ENCODE peak calls at places on chromosomes 12 and 14, in six cellular contexts. O, M, D, J, C and X are unnamed samples.

GRCh38 chr12:21894792-21895392 is 46.3 kb downstream of the ABCC9 start:
- DNase-seq in M (no peak), C (no peak), J (no peak), D (no peak), O (no peak), X (no peak)

GRCh38 chr12:131413471-131413870 is 297.4 kb upstream of the SFSWAP start:
- DNase-seq in O (no peak), D (no peak), M (no peak), J (no peak), C (no peak), X (no peak)

GRCh38 chr12:112303799-112304198 is 78.4 kb downstream of the HECTD4 start:
- DNase-seq in M (no peak), O (no peak), D (no peak), J (no peak), C (no peak), X (no peak)

GRCh38 chr14:54981698-54982097 is 45.2 kb downstream of the WDHD1 start:
- DNase-seq in M (peak; percentile 15), D (no peak), J (no peak), O (no peak), C (peak; percentile 42), X (no peak)

GRCh38 chr12:92038476-92038875 is 107.2 kb downstream of the BTG1 start:
- DNase-seq in C (no peak), O (no peak), M (no peak), D (no peak), J (no peak), X (no peak)

GRCh38 chr14:67514203-67514607 is 18.9 kb upstream of the PLEKHH1 start:
- DNase-seq in J (no peak), M (no peak), O (no peak), C (no peak), D (no peak), X (no peak)

GRCh38 chr12:67811437-67812361 is 163.2 kb downstream of the DYRK2 start:
- DNase-seq in J (no peak), M (peak; percentile 90), C (peak; percentile 84), D (no peak), O (no peak), X (no peak)

GRCh38 chr14:75140620-75141019 is 13.8 kb upstream of the NEK9 start:
- DNase-seq in J (no peak), C (no peak), M (no peak), D (no peak), O (no peak), X (no peak)

GRCh38 chr12:53235164-53235563 is 3.2 kb upstream of the RARG start:
- DNase-seq in D (no peak), C (no peak), M (peak; percentile 2), O (no peak), J (no peak), X (no peak)

GRCh38 chr14:83463500-83464098 is 1929.9 kb upstream of the SEL1L start:
- DNase-seq in D (no peak), M (peak; percentile 73), J (peak; percentile 37), C (peak; percentile 46), O (peak; percentile 13), X (no peak)

GRCh38 chr14:22589096-22589839 is at the start of gene DAD1:
- DNase-seq in C (peak; percentile 99), O (peak; percentile 99), M (peak; percentile 99), D (peak; percentile 98), J (peak; percentile 98), X (peak; percentile 100)

GRCh38 chr14:50501642-50502041 is 30.7 kb downstream of the MAP4K5 start:
- DNase-seq in C (peak; percentile 89), J (no peak), D (no peak), M (peak; percentile 53), O (peak; percentile 16), X (no peak)

GRCh38 chr14:99899578-99900178 is 106.5 kb downstream of the EML1 start:
- DNase-seq in O (no peak), M (peak; percentile 65), C (peak; percentile 66), D (no peak), J (no peak), X (no peak)

GRCh38 chr12:96241484-96242256 is 47.5 kb downstream of the ELK3 start:
- DNase-seq in D (peak; percentile 49), M (peak; percentile 53), C (no peak), J (peak; percentile 76), O (no peak), X (peak; percentile 78)

GRCh38 chr14:97218713-97219355 is 421.7 kb downstream of the VRK1 start:
- DNase-seq in J (no peak), C (no peak), M (peak; percentile 1), D (peak; percentile 8), O (no peak), X (peak; percentile 21)

GRCh38 chr12:112112423-112113132 is 4.0 kb upstream of the NAA25 start:
- DNase-seq in C (peak; percentile 99), D (no peak), M (no peak), O (no peak), J (peak; percentile 55), X (no peak)

GRCh38 chr12:12716151-12716844 is 870 bp upstream of the CDKN1B start:
- DNase-seq in O (no peak), D (no peak), C (peak; percentile 7), M (peak; percentile 47), J (no peak), X (no peak)

GRCh38 chr14:85587152-85587697 is 57.3 kb downstream of the FLRT2 start:
- DNase-seq in J (no peak), O (no peak), C (peak; percentile 59), M (no peak), D (no peak), X (no peak)

GRCh38 chr12:1581973-1582708 is 12.2 kb downstream of the FBXL14 start:
- DNase-seq in O (no peak), C (no peak), M (peak; percentile 71), D (no peak), J (no peak), X (no peak)

GRCh38 chr14:73637830-73638229 is 7.0 kb upstream of the DNAL1 start:
- DNase-seq in D (no peak), O (no peak), C (no peak), J (no peak), M (no peak), X (no peak)

GRCh38 chr12:117827660-117828059 is 141.1 kb downstream of the KSR2 start:
- DNase-seq in M (no peak), J (no peak), C (no peak), D (no peak), O (no peak), X (no peak)

GRCh38 chr14:94020267-94020666 is 5.9 kb upstream of the OTUB2 start:
- DNase-seq in M (no peak), J (no peak), O (no peak), C (no peak), D (no peak), X (no peak)

GRCh38 chr14:99774526-99775307 is 18.5 kb upstream of the EML1 start:
- DNase-seq in D (no peak), C (peak; percentile 15), M (peak; percentile 34), J (no peak), O (no peak), X (no peak)

GRCh38 chr12:14373202-14373601 is 7.7 kb downstream of the ATF7IP start:
- DNase-seq in D (no peak), C (peak; percentile 76), M (peak; percentile 83), J (no peak), O (peak; percentile 61), X (no peak)

DNA sequence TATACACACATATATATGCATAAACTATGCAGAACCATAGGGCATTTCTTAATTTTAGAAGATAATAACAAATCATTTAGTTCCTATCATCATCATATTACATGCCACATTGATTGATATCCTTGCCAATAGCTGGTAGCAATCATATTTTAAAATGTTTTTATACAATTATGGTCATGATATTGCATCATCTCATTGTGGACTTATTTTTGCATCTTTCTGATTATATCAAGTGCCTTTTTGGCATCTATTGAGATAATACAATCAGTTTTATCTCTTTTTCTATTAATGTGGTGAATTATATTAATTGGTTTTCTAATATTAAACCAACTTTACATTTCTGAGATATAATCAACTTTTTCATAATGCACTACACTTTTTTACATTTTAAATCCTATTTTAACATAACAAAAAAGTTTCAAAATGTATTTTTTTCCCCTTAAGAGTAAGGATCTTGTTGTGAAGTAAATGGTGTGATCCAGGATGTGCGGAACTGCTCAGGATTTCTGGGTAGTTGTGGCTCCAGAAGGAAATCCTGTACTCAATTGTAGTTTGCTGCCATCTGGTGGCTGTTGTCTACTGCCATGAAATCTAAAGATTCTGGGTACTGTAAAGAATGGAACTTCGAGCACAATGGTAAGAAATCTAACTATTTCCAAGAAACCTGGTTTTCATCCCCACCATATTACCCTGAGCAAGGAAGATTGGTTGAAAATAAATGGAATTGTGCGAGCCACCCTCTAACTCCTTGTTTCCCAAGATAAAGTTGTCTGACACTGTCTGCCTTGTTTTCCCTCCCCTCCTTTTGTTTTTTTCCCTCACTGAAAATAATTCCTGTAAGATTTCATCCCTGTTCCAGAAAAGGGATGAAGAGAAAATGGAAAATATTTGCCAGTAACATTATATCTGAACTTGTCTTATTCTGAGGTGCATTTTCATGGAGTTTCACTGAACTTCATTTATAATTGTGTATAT is 17.0 kb downstream of the OR9K2 start:
- DNase-seq in O (no peak), D (peak; percentile 28), J (no peak), M (peak; percentile 35), C (peak; percentile 78), X (no peak)
- TF ChIP-seq CTCF in O (peak; percentile 73), D (peak; percentile 92), J (peak; percentile 53), M (peak; percentile 81), C (peak; percentile 89), X (peak; percentile 75)

DNA sequence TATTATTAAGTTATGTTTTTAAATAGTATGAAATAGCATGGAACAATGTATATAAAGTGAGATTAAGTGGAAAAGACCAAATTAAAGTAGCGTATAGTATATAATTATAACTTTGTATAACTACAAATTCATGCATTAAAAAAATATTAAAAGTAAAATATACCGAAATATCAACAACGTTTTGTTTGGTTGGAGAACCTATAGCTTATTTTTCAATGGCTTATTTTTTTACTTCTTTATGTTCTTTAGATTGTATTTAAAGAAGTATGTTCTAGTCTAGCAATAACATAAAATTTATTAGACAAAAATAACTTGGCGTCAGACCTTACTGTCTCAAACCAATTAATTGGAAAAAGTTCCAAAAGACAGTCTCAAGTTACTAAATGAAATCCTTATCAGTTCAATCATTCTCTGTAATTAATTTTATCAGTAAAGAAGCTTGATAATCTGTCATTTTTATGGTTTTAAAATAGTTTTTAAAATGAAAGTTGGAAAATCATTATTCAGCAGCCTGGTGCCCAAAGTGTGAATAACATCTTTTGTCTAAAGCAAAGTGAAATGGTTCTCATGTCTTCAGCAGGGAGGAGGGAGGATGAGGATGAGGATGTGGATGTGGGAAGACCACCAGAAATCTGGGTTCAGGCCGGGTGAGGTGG is 46.7 kb downstream of the IRAK3 start:
- DNase-seq in C (no peak), J (no peak), D (no peak), O (no peak), M (peak; percentile 30), X (no peak)
- TF ChIP-seq CTCF in C (no peak), J (no peak), D (no peak), O (peak; percentile 26), M (no peak), X (peak; percentile 28)

DNA sequence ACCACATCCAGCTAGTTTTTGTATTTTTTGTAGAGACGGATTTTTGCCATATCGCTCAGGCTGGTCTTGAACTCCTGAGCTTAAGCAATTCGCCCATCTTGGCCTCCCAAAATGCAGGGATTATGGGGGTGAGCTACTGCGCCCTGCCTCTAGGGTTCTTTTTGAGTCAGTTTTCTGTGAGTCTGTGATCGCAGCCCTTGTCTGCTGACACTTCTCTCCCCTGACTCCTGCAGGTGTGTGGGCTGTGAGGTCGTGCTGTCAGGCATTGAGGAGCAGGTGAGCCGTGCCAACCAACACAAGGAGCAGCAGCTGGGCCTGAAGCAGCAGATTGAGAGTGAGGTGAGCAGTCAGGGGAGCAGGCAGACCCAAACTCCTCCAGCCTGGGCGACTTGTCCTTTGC is 6.3 kb downstream of the COPS7A start:
- DNase-seq in O (no peak), D (no peak), J (no peak), C (no peak), M (no peak), X (no peak)
- TF ChIP-seq CTCF in O (no peak), D (no peak), J (no peak), C (no peak), M (no peak), X (no peak)

GRCh38 chr12:49866859-49867579 is 24.1 kb upstream of the BCDIN3D start:
- DNase-seq in O (peak; percentile 15), J (peak; percentile 74), D (peak; percentile 66), C (peak; percentile 87), M (peak; percentile 72), X (peak; percentile 73)
- TF ChIP-seq CTCF in O (peak; percentile 98), J (peak; percentile 96), D (peak; percentile 95), C (peak; percentile 96), M (peak; percentile 95), X (peak; percentile 91)